ENCODE peak calls at places on chromosomes 5 and 9, in nine cellular contexts. D, P, G, M, U, Y, W, L and C are unnamed samples.
A peak's percentile ranks its signal among the peaks of the same experiment; 100 is the strongest.

GRCh38 chr9:130200038-130200979 is 28.1 kb downstream of the NCS1 start:
- DNase-seq in D (no peak), P (no peak), G (peak; percentile 46), M (no peak), U (no peak), Y (no peak), W (no peak), L (no peak), C (no peak)

GRCh38 chr5:125202353-125202752 is 455.9 kb upstream of the ZNF608 start:
- DNase-seq in D (no peak), P (no peak), G (no peak), M (no peak), U (no peak), Y (no peak), W (no peak), L (no peak), C (no peak)

GRCh38 chr9:121354141-121354540 is 15.9 kb downstream of the STOM start:
- DNase-seq in D (no peak), P (no peak), G (no peak), M (no peak), U (peak; percentile 3), Y (no peak), W (no peak), L (peak; percentile 22), C (no peak)

GRCh38 chr5:96662725-96663513 is 743 bp downstream of the CAST start:
- DNase-seq in D (peak; percentile 90), P (peak; percentile 92), G (peak; percentile 76), M (peak; percentile 81), U (peak; percentile 69), Y (peak; percentile 79), W (peak; percentile 47), L (peak; percentile 72), C (peak; percentile 98)

GRCh38 chr5:132226516-132227234 is 978 bp downstream of the P4HA2 start:
- DNase-seq in D (no peak), P (no peak), G (peak; percentile 46), M (no peak), U (no peak), Y (peak; percentile 25), W (no peak), L (no peak), C (no peak)

GRCh38 chr9:112890106-112891081 is at the start of gene SLC46A2:
- DNase-seq in D (no peak), P (peak; percentile 65), G (no peak), M (no peak), U (no peak), Y (no peak), W (no peak), L (no peak), C (peak; percentile 66)

GRCh38 chr5:35483797-35484196 is 133.9 kb upstream of the SPEF2 start:
- DNase-seq in D (no peak), P (no peak), G (no peak), M (no peak), U (peak; percentile 91), Y (no peak), W (no peak), L (no peak), C (no peak)

GRCh38 chr9:278651-279050 is 64.0 kb downstream of the DOCK8 start:
- DNase-seq in D (no peak), P (no peak), G (no peak), M (no peak), U (no peak), Y (no peak), W (no peak), L (no peak), C (no peak)

GRCh38 chr5:170636836-170637477 is 133.1 kb downstream of the KCNIP1 start:
- DNase-seq in D (no peak), P (no peak), G (no peak), M (no peak), U (no peak), Y (no peak), W (no peak), L (no peak), C (peak; percentile 40)

DNA sequence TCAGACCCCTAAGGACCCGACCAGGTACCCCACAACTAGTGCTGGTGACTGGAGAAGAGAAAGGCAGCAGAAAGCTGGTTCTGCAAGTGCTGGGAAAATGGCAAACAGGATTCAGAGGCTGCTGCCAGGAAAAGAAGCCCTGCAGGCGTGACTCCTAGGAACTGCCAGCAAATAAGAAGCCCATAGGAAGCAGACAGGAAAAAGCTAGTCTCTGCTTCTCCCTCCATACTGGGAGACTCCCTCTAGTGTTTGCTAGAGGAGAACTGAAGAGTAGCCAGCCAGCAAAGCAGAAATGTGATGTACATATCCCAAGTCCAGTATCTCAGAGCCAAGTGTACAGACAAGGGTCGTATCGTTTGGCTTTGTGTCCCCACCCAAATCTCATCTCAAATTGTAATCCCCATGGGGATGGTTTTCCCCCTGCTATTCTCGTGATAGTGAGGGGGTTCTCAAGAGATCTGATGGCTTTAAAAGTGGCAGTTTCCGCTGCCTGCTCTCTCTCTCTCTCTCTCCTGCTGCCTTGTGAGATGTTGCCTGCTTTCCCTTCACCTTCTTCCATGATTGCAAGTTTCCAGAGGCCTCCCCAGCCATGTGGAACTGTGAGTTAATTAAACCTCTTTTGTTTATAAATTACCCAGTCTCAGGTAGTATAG is 38.1 kb upstream of the TUSC1 start:
- DNase-seq in D (peak; percentile 72), P (no peak), G (peak; percentile 7), M (no peak), U (peak; percentile 6), Y (peak; percentile 74), W (peak; percentile 49), L (peak; percentile 70), C (no peak)
- TF ChIP-seq CTCF in D (peak; percentile 60), P (no peak), G (peak; percentile 45), M (no peak), U (peak; percentile 9), Y (peak; percentile 61), W (peak; percentile 88), L (peak; percentile 83), C (peak; percentile 38)

GRCh38 chr9:77599492-77599891 is 48.6 kb downstream of the GNA14 start:
- DNase-seq in D (no peak), P (no peak), G (no peak), M (no peak), U (no peak), Y (no peak), W (no peak), L (no peak), C (no peak)
- H3K27ac ChIP-seq in D (no peak overlapping the region), P (no peak overlapping the region), G (no peak overlapping the region), M (no peak overlapping the region), U (no peak overlapping the region), Y (no peak overlapping the region), W (no peak overlapping the region), L (no peak overlapping the region), C (peak overlapping the region; percentile 55)

DNA sequence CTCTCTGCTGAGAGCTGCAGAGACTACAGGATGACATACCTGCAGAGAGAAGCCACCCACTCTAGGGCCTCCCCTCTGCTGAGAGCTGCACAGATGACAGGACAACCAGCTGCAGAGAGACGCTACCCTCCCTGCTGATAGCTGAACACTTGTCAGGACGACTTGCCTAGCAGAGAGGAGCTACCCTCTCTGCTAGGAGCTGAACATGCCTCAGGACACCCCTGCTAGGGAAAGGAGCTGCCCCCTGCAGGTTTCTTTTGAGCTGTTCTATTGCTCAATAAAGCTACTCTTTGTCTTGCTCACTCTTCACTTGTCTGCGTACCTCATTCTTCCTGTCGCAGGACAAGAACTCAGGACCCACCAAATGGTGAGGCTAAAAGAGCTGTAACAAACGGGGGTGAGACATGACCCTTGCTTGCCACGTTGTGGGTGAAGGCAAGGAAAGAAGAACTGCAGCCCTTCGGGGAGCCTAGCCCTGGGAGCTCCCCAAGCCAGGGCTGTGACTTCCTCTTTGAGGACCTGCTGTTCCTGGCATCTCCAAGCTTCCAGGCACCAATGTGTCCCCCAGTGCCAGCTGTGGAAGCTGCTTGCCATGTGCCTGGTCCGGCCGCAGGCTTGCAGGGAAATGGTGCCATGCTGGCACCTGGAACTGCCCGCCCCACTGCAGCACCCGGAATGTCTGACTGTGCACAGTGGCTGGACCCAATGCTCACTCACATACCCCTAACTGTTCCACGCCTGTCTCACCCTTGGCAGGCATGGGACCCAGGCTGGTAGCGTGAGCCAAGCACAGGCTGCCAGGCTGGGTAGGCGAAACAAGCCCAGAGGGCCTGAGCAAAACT is 5.1 kb upstream of the TESK1 start:
- DNase-seq in D (no peak), P (no peak), G (no peak), M (no peak), U (peak; percentile 62), Y (no peak), W (no peak), L (no peak), C (peak; percentile 64)
- TF ChIP-seq CTCF in D (peak; percentile 23), P (no peak), G (no peak), M (no peak), U (peak; percentile 62), Y (no peak), W (peak; percentile 16), L (peak; percentile 25), C (no peak)

DNA sequence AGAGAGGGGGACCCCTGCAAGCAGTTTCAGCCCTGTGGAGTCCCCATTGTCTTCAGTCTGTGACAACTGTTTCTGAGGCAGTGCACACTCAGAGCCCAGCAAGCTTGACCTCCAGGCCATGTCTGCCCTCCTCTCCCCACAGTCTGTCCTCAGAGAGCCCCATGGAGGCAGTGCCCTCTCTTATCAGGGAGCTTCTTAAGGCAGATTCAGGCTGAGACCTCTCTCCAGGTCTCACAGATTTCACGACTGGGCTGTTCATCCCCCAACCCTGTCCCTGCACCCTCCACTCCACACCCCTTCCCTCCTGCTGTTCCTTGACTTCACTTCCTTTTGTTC is 218.5 kb downstream of the MED10 start:
- DNase-seq in D (no peak), P (no peak), G (no peak), M (no peak), U (no peak), Y (no peak), W (no peak), L (no peak), C (no peak)
- H3K27ac ChIP-seq in D (peak overlapping the region; percentile 86), P (no peak overlapping the region), G (no peak overlapping the region), M (no peak overlapping the region), U (no peak overlapping the region), Y (no peak overlapping the region), W (no peak overlapping the region), L (no peak overlapping the region), C (no peak overlapping the region)